ENCODE peak calls at places on chromosomes 11 and 22, in eight cellular contexts. D is breast epithelium, Y is esophagus muscularis mucosa, R is H1, W is suprapubic skin, L is stomach, M is HCT116, T is upper lobe of left lung. G is an unnamed sample.

GRCh38 chr11:108559340-108559739 is 34.2 kb downstream of the EXPH5 start:
- DNase-seq in W (no peak), L (no peak), D (no peak), Y (no peak), R (no peak), M (no peak), T (no peak), G (no peak)

GRCh38 chr11:69055212-69055586 is 6.5 kb downstream of the TPCN2 start:
- DNase-seq in T (peak), W (no peak), M (no peak), L (peak), D (no peak), R (no peak), Y (no peak), G (peak)

GRCh38 chr22:19568337-19569311 is 44.4 kb upstream of the CLDN5 start:
- DNase-seq in M (no peak), T (no peak), W (no peak), R (no peak), L (no peak), D (no peak), Y (no peak), G (no peak)

GRCh38 chr22:43901976-43902643 is 10.3 kb upstream of the PNPLA5 start:
- DNase-seq in D (no peak), M (no peak), L (no peak), Y (no peak), R (no peak), T (no peak), W (no peak), G (no peak)

GRCh38 chr11:7651700-7652099 is 21.6 kb downstream of the CYB5R2 start:
- DNase-seq in M (no peak), T (peak), R (no peak), L (no peak), Y (no peak), D (peak), W (no peak), G (no peak)

GRCh38 chr11:106670069-106670468 is 348.2 kb downstream of the GUCY1A2 start:
- DNase-seq in R (no peak), D (no peak), T (no peak), L (no peak), W (no peak), Y (no peak), M (no peak), G (no peak)

GRCh38 chr22:18109410-18110193 is 1.0 kb upstream of the TUBA8 start:
- DNase-seq in T (no peak), R (no peak), Y (no peak), D (no peak), L (no peak), M (no peak), W (no peak), G (no peak)

GRCh38 chr22:47601666-47602065 is 839.2 kb downstream of the TBC1D22A start:
- DNase-seq in M (no peak), D (no peak), W (peak), L (peak), Y (no peak), T (no peak), R (no peak), G (no peak)

GRCh38 chr22:38193580-38193979 is 8.2 kb upstream of the MAFF start:
- DNase-seq in M (no peak), L (peak), R (no peak), Y (no peak), D (no peak), T (no peak), W (no peak), G (no peak)

GRCh38 chr11:78850078-78850477 is 275.4 kb upstream of the NARS2 start:
- DNase-seq in D (no peak), T (no peak), Y (no peak), M (no peak), R (no peak), W (no peak), L (no peak), G (no peak)

GRCh38 chr11:44760917-44761545 is 34.3 kb downstream of the TSPAN18 start:
- DNase-seq in M (peak), L (peak), T (no peak), W (no peak), R (peak), Y (no peak), D (no peak), G (no peak)

GRCh38 chr11:65915821-65916251 is 3.0 kb downstream of the C11orf68 start:
- DNase-seq in Y (no peak), L (peak), T (peak), M (peak), R (no peak), W (peak), D (peak), G (peak)

DNA sequence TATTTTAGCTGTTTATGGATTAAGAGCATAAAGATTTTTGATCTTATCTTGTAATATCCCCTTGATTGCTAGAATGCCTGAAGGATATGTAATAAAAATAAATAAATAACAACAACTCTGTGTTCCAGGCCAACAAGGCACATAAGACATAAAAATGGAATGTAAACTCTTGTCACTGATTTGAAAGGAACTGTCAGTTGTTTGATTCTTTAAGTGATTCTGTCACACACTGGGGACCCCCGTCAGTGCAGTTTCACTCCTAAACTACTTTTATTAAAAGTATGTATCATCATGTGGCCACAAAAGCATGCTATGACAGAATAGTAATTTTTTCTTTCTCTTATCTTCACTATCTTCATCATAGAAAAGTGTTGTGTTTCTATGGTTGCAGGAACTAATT is 572.4 kb downstream of the CNTN5 start:
- DNase-seq in L (no peak), T (no peak), R (no peak), M (no peak), W (no peak), Y (no peak), D (no peak), G (no peak)
- TF ChIP-seq POLR2AphosphoS5 in L (no peak), T (no peak), R (no peak), M (no peak), W (no peak), Y (no peak), D (no peak), G (no peak)

DNA sequence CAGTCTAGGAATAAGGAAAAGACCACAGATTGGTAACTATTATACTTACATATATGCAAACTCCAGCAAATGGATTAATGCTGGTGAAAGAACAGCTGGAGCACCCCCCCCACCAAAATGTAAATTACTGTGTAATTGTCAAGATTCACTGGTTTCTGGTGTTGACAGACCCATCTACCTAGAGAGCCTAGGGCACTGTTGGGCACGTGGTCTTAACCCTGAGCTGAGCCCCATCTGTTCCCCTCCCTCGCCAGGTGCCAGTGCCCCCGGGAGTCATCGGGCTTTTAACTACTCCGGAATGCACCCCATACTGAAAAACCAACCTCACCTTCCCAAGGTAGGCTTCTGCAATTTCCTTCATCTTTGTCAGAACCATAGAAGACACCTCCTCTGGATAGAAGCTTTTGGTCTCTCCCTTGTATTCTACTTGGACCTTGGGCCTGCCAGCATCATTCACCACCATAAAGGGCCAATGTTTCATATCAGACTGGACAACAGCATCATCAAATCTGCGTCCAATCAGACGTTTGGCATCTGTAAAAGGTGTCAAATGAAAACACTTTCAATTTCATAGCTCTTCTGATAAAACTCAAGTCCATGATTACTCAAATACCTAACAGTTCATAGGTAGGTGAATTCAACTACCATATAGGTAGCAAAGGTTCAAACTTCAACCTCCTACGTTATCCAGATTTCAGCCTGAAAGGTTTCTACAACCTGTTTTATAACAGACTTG is 1.5 kb downstream of the HSPA8 start:
- DNase-seq in R (no peak), T (no peak), D (no peak), L (no peak), W (no peak), Y (no peak), M (no peak), G (peak)
- TF ChIP-seq POLR2A in R (no peak), T (no peak), D (no peak), L (no peak), W (no peak), Y (no peak), M (no peak), G (no peak)

GRCh38 chr22:24426859-24427499 is 420 bp upstream of the ADORA2A start:
- DNase-seq in D (no peak), W (no peak), Y (no peak), T (no peak), M (no peak), L (no peak), R (no peak), G (no peak)
- H3K4me3 ChIP-seq in D (peak), W (no peak), Y (no peak), T (no peak), M (no peak), L (no peak), R (no peak), G (no peak)

GRCh38 chr22:30728829-30729228 is 34.2 kb downstream of the OSBP2 start:
- DNase-seq in T (no peak), R (no peak), Y (no peak), M (no peak), L (no peak), D (no peak), W (no peak), G (no peak)
- TF ChIP-seq POLR2AphosphoS5 in T (no peak), R (no peak), Y (no peak), M (no peak), L (no peak), D (no peak), W (no peak), G (no peak)